ENCODE peak calls at places on chromosomes 3 and 15, in six cellular contexts. A is adrenal gland; V is CD8-positive, alpha-beta memory T cell; U is kidney; K is psoas muscle; T is cardiac muscle cell. I is an unnamed sample.

GRCh38 chr15:71654714-71655174 is 155.6 kb upstream of the NR2E3 start:
- DNase-seq in T (peak; percentile 21), K (no peak), V (no peak), A (no peak), U (no peak), I (no peak)

GRCh38 chr3:158863247-158863646 is 61.4 kb downstream of the MFSD1 start:
- DNase-seq in U (no peak), K (no peak), V (no peak), A (no peak), T (no peak), I (no peak)

GRCh38 chr3:171347017-171347979 is 112.9 kb downstream of the TNIK start:
- DNase-seq in A (no peak), U (no peak), K (no peak), V (no peak), T (peak; percentile 80), I (peak; percentile 31)

GRCh38 chr3:45647148-45647619 is 42.0 kb upstream of the SACM1L start:
- DNase-seq in K (no peak), T (peak; percentile 91), A (no peak), U (no peak), V (no peak), I (peak; percentile 51)

GRCh38 chr3:42756681-42757213 is 16.3 kb downstream of the CCDC13 start:
- DNase-seq in T (no peak), K (no peak), U (no peak), V (no peak), A (no peak), I (no peak)

GRCh38 chr3:149388714-149389417 is 11.4 kb upstream of the TM4SF1 start:
- DNase-seq in U (no peak), T (no peak), V (no peak), A (no peak), K (no peak), I (no peak)

GRCh38 chr3:148757238-148757930 is 59.7 kb downstream of the AGTR1 start:
- DNase-seq in U (no peak), K (no peak), A (no peak), T (peak; percentile 73), V (no peak), I (no peak)

GRCh38 chr15:83114856-83115255 is 7.4 kb downstream of the TM6SF1 start:
- DNase-seq in K (no peak), V (no peak), A (no peak), U (no peak), T (no peak), I (no peak)

GRCh38 chr3:64417816-64418215 is 192.6 kb upstream of the PRICKLE2 start:
- DNase-seq in A (no peak), U (no peak), T (peak; percentile 53), K (no peak), V (no peak), I (no peak)

GRCh38 chr3:47841786-47842349 is 38.9 kb downstream of the DHX30 start:
- DNase-seq in U (peak; percentile 13), A (no peak), V (no peak), K (no peak), T (no peak), I (no peak)

GRCh38 chr3:185532881-185533280 is 19.5 kb downstream of the LIPH start:
- DNase-seq in T (no peak), U (no peak), V (no peak), A (no peak), K (no peak), I (no peak)

GRCh38 chr3:127484601-127485388 is 105.7 kb downstream of the TPRA1 start:
- DNase-seq in T (peak; percentile 50), V (no peak), K (no peak), A (no peak), U (no peak), I (no peak)

GRCh38 chr3:195102609-195103467 is 168.1 kb downstream of the XXYLT1 start:
- DNase-seq in K (no peak), T (peak; percentile 97), A (peak; percentile 72), V (no peak), U (peak; percentile 29), I (no peak)

GRCh38 chr3:28901029-28901428 is 379.8 kb upstream of the RBMS3 start:
- DNase-seq in A (peak; percentile 74), T (peak; percentile 82), U (no peak), K (no peak), V (no peak), I (peak; percentile 68)

GRCh38 chr15:43360821-43361220 is 10.0 kb downstream of the ZSCAN29 start:
- DNase-seq in V (no peak), T (no peak), K (no peak), A (no peak), U (no peak), I (no peak)

GRCh38 chr3:168796339-168796738 is 700.6 kb upstream of the GOLIM4 start:
- DNase-seq in U (no peak), A (no peak), T (no peak), K (no peak), V (no peak), I (no peak)

GRCh38 chr3:33858131-33858530 is 59.7 kb downstream of the PDCD6IP start:
- DNase-seq in V (no peak), U (no peak), T (no peak), A (no peak), K (no peak), I (no peak)

GRCh38 chr15:67836955-67837354 is 2.9 kb downstream of the RNU6-1 start:
- DNase-seq in V (no peak), T (no peak), K (no peak), U (no peak), A (no peak), I (no peak)

GRCh38 chr3:38038447-38038911 is 529 bp upstream of the DLEC1 start:
- DNase-seq in U (no peak), T (no peak), V (no peak), A (no peak), K (no peak), I (no peak)

GRCh38 chr3:136657526-136657925 is 94.7 kb downstream of the STAG1 start:
- DNase-seq in A (no peak), T (no peak), V (no peak), K (no peak), U (no peak), I (no peak)

GRCh38 chr3:113277886-113278598 is 66.7 kb downstream of the BOC start:
- DNase-seq in V (no peak), U (peak; percentile 44), K (no peak), T (no peak), A (no peak), I (no peak)
- H3K4me3 ChIP-seq in V (no peak overlapping the region), U (no peak overlapping the region), K (no peak overlapping the region), T (no peak overlapping the region), A (no peak overlapping the region), I (no peak overlapping the region)

GRCh38 chr15:74406992-74407705 is 26.6 kb downstream of the SEMA7A start:
- DNase-seq in T (peak; percentile 91), V (no peak), U (no peak), K (no peak), A (no peak), I (no peak)
- H3K27ac ChIP-seq in T (no peak overlapping the region), V (no peak overlapping the region), U (no peak overlapping the region), K (no peak overlapping the region), A (no peak overlapping the region), I (no peak overlapping the region)

GRCh38 chr3:197173620-197174019 is 124.8 kb downstream of the DLG1 start:
- DNase-seq in U (no peak), T (no peak), V (no peak), K (no peak), A (no peak), I (no peak)

GRCh38 chr3:197178998-197179397 is 119.4 kb downstream of the DLG1 start:
- DNase-seq in A (no peak), U (no peak), V (no peak), K (no peak), T (no peak), I (no peak)

GRCh38 chr3:197171481-197172067 is 126.8 kb downstream of the DLG1 start:
- DNase-seq in A (no peak), T (peak; percentile 31), U (no peak), V (no peak), K (no peak), I (no peak)

GRCh38 chr3:197174927-197175326 is 123.5 kb downstream of the DLG1 start:
- DNase-seq in U (no peak), V (no peak), A (no peak), K (no peak), T (no peak), I (no peak)

DNA sequence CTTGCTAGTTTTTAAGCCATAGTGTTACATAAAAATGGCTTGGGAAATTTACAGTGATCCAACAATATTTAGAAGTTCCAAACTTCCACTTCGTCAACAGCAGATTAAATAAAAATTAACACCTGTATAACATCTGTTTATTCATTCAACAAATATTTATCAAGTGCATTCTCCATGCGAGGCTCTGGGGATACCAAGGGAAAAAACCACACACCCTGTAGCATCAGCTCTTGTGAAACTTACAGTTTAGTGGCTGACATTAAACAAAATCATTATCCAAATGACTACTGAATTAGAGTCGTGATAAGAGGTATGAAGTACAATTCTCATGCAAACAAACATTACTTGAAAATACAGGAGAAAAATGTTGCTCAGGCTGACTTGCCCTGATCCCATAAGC is 122.9 kb downstream of the DLG1 start:
- DNase-seq in K (no peak), U (no peak), V (no peak), A (no peak), T (no peak), I (no peak)
- H3K4me1 ChIP-seq in K (peaks cover 5% of the 10 kb centered on the region), U (no peaks in the 10 kb centered on the region), V (no peaks in the 10 kb centered on the region), A (no peaks in the 10 kb centered on the region), T (peaks cover 11% of the 10 kb centered on the region), I (no peaks in the 10 kb centered on the region)

DNA sequence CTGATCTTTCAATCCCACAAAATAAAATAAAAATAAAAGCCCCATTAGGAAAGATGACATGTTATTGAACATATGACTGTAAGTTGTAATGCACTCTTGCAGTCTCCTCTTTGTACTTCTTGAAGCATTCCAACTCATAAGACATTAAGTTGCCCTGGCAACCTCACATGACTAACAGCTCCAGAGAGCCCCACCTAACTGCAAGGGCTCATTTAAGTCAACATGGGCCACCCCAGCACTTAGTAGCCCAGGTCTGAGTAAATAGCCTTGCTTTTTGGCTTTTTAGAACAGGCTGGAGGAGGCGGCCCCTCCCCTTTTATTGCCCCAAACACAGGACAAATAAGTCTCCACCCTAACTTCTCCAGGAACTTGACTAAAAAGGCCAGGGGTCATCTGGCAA is 135.1 kb downstream of the TMCO5A start:
- DNase-seq in V (no peak), U (no peak), A (peak; percentile 29), K (no peak), T (peak; percentile 80), I (peak; percentile 64)
- H3K4me3 ChIP-seq in V (no peak overlapping the region), U (peak overlapping the region; percentile 48), A (no peak overlapping the region), K (peak overlapping the region; percentile 25), T (no peak overlapping the region), I (no peak overlapping the region)

GRCh38 chr15:90906181-90906849 is 3.2 kb downstream of the MAN2A2 start:
- DNase-seq in A (no peak), K (no peak), U (peak; percentile 61), V (no peak), T (no peak), I (no peak)
- H3K27ac ChIP-seq in A (no peak overlapping the region), K (no peak overlapping the region), U (no peak overlapping the region), V (no peak overlapping the region), T (no peak overlapping the region), I (no peak overlapping the region)

DNA sequence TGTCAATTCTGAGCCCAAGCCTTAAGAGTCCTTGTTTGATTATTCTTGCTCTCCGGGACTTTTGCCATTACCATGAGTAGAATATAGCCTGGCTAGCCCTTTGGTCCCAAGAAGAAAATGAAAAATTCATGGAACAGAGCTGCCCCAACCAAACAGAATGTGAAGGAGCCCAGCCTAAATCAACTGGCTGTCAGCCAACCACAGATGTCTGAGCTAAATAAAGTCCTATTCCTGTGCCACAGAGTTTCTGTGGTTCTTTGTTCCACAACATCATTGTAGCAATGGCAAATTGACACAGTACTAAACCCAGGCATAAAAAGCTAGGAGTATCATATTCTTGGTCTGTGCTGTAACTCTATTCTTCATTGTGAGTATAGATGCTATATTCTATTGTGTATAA is 185.2 kb downstream of the CPNE4 start:
- DNase-seq in V (no peak), A (no peak), U (no peak), K (no peak), T (no peak), I (no peak)
- H3K4me1 ChIP-seq in V (no peaks in the 10 kb centered on the region), A (no peaks in the 10 kb centered on the region), U (no peaks in the 10 kb centered on the region), K (no peaks in the 10 kb centered on the region), T (no peaks in the 10 kb centered on the region), I (no peaks in the 10 kb centered on the region)

GRCh38 chr3:77038928-77039605 is 832 bp upstream of the ROBO2 start:
- DNase-seq in U (no peak), T (peak; percentile 14), V (no peak), K (no peak), A (no peak), I (no peak)
- H3K4me3 ChIP-seq in U (peak overlapping the region; percentile 61), T (peak overlapping the region; percentile 47), V (no peak overlapping the region), K (peak overlapping the region; percentile 56), A (no peak overlapping the region), I (no peak overlapping the region)